ENCODE peak calls at places on chromosome 17, in nine cellular contexts. E is IMR-90, G is stomach, J is tibial artery, S is uterus, I is fibroblast of pulmonary artery, O is coronary artery, A is breast epithelium, R is endothelial cell of umbilical vein. N is an unnamed sample.

GRCh38 chr17:66542967-66543525 is 240.6 kb downstream of the PRKCA start:
- DNase-seq in E (peak), G (no peak), J (no peak), S (no peak), I (peak), O (no peak), A (no peak), R (peak), N (peak)

GRCh38 chr17:60351012-60351695 is 40.8 kb downstream of the USP32 start:
- DNase-seq in E (no peak), G (no peak), J (no peak), S (no peak), I (no peak), O (no peak), A (no peak), R (no peak), N (no peak)

GRCh38 chr17:1709403-1709891 is 730 bp downstream of the TLCD2 start:
- DNase-seq in E (no peak), G (no peak), J (no peak), S (peak), I (no peak), O (no peak), A (no peak), R (no peak), N (no peak)

GRCh38 chr17:77824780-77825280 is 133.7 kb upstream of the TNRC6C start:
- DNase-seq in E (no peak), G (no peak), J (no peak), S (no peak), I (no peak), O (no peak), A (no peak), R (no peak), N (no peak)

GRCh38 chr17:78904371-78904770 is 1.4 kb upstream of the CEP295NL start:
- DNase-seq in E (no peak), G (no peak), J (no peak), S (no peak), I (no peak), O (no peak), A (no peak), R (no peak), N (no peak)

GRCh38 chr17:2264023-2264860 is 39.3 kb downstream of the SMG6 start:
- DNase-seq in E (peak), G (no peak), J (no peak), S (peak), I (peak), O (no peak), A (no peak), R (peak), N (peak)

GRCh38 chr17:83202002-83203000 is 122.9 kb downstream of the METRNL start:
- DNase-seq in E (no peak), G (peak), J (peak), S (no peak), I (no peak), O (no peak), A (no peak), R (no peak), N (no peak)

GRCh38 chr17:10579270-10579669 is 29.8 kb upstream of the MYH2 start:
- DNase-seq in E (no peak), G (no peak), J (no peak), S (no peak), I (no peak), O (no peak), A (no peak), R (no peak), N (no peak)

GRCh38 chr17:53253956-53254597 is 568.6 kb upstream of the KIF2B start:
- DNase-seq in E (no peak), G (no peak), J (no peak), S (no peak), I (no peak), O (no peak), A (no peak), R (no peak), N (no peak)

GRCh38 chr17:74864866-74865395 is 5.2 kb upstream of the GRIN2C start:
- DNase-seq in E (peak), G (peak), J (peak), S (peak), I (peak), O (no peak), A (peak), R (peak), N (peak)

GRCh38 chr17:79018045-79018695 is 5.8 kb upstream of the C1QTNF1 start:
- DNase-seq in E (no peak), G (no peak), J (no peak), S (no peak), I (peak), O (peak), A (no peak), R (no peak), N (peak)

GRCh38 chr17:69404398-69404797 is 10.1 kb upstream of the MAP2K6 start:
- DNase-seq in E (peak), G (no peak), J (no peak), S (no peak), I (no peak), O (no peak), A (no peak), R (no peak), N (no peak)

GRCh38 chr17:17999364-18000007 is 26.8 kb downstream of the DRC3 start:
- DNase-seq in E (peak), G (no peak), J (no peak), S (no peak), I (no peak), O (no peak), A (no peak), R (peak), N (no peak)

GRCh38 chr17:44214896-44215295 is 4.6 kb downstream of the UBTF start:
- DNase-seq in E (no peak), G (no peak), J (no peak), S (no peak), I (no peak), O (no peak), A (no peak), R (no peak), N (no peak)

GRCh38 chr17:65455972-65456343 is 105.5 kb downstream of the AXIN2 start:
- DNase-seq in E (peak), G (no peak), J (no peak), S (peak), I (peak), O (no peak), A (no peak), R (peak), N (peak)

GRCh38 chr17:17774009-17774881 is 62.5 kb downstream of the SREBF1 start:
- DNase-seq in E (peak), G (peak), J (no peak), S (peak), I (peak), O (no peak), A (peak), R (peak), N (peak)

GRCh38 chr17:44331249-44331760 is 6.7 kb upstream of the SLC25A39 start:
- DNase-seq in E (peak), G (peak), J (peak), S (peak), I (peak), O (no peak), A (no peak), R (peak), N (peak)

GRCh38 chr17:78345791-78346494 is 13.9 kb downstream of the SOCS3 start:
- DNase-seq in E (no peak), G (no peak), J (no peak), S (no peak), I (no peak), O (no peak), A (no peak), R (no peak), N (no peak)

GRCh38 chr17:14737984-14738651 is 437.2 kb downstream of the HS3ST3B1 start:
- DNase-seq in E (peak), G (peak), J (peak), S (no peak), I (peak), O (peak), A (peak), R (no peak), N (peak)

GRCh38 chr17:44995602-44996001 is 27.5 kb upstream of the C1QL1 start:
- DNase-seq in E (no peak), G (no peak), J (no peak), S (no peak), I (no peak), O (no peak), A (no peak), R (no peak), N (no peak)

GRCh38 chr17:29242051-29242450 is 4.6 kb upstream of the CRYBA1 start:
- DNase-seq in E (no peak), G (no peak), J (no peak), S (no peak), I (no peak), O (no peak), A (no peak), R (no peak), N (no peak)

GRCh38 chr17:29245401-29245800 is 1.3 kb upstream of the CRYBA1 start:
- DNase-seq in E (no peak), G (no peak), J (no peak), S (no peak), I (no peak), O (no peak), A (no peak), R (no peak), N (no peak)

GRCh38 chr17:29242790-29243189 is 3.9 kb upstream of the CRYBA1 start:
- DNase-seq in E (no peak), G (no peak), J (no peak), S (no peak), I (no peak), O (no peak), A (no peak), R (no peak), N (no peak)

GRCh38 chr17:29241015-29241963 is 5.4 kb upstream of the CRYBA1 start:
- DNase-seq in E (peak), G (no peak), J (peak), S (no peak), I (peak), O (no peak), A (no peak), R (peak), N (peak)

DNA sequence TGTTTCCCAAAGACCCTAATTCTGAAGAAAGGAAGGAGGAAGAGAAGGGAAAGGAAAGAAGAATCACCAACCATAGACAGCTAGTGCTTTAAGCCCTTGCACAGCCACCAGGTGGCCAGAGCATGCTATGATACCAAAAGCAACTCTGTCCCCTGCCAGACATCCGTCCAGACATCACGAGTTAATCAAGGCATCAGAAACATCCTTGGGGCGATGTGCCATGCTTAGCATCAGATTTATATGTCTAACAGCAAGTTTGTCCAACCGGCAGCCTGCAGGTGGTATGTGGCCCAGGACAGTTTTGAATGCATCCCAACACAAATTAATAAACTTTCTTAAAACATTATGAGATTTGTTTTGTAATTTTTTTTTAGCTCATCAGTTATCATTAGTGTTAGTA is 2.9 kb upstream of the CRYBA1 start:
- DNase-seq in E (peak), G (no peak), J (no peak), S (no peak), I (peak), O (no peak), A (no peak), R (no peak), N (no peak)
- TF ChIP-seq CTCF in E (peak), G (no peak), J (no peak), S (no peak), I (peak), O (no peak), A (no peak), R (peak), N (peak)

DNA sequence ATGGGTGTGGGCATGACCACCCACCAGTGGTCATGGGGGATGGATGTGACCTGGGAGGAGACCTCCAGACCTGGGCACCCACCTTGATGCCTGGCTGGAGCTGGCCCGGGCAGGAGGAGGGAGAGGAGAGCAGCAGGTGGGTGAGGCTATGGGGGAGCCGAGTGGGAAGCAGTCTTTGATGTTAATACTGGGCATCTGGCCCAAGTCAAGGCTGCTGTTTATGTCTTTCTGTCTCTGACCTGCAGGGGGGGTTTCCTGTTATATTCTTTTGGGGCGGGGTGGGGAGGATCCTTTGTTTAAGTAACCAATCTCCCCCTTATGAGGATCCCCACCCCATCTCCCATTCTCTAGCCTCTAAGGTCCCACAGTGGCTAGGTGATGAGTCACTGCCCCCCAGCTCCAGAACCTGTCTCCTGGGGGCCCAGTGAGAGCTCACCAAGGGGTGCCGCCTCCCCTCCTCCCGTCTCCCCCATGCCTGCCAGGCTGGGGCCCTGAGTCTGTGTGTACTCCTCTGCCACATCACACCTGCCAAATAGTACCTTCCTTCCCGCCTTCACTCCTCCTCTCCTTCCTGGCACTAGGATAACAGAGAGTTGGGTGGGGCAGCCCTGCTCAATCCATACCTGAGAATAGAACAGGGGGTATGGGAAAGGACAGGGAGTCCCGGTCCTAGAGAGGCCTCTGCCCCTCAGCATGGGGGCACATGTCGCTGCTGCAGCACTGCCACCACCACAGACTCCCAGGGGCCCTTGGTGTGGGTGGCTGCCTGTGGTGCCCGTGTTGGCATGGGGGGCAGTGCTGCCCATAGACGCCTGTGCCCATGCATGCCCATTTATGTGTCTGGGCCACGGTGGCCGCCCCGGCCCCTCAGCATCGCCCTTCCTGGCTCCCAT is 7.2 kb downstream of the THRA start:
- DNase-seq in E (peak), G (peak), J (no peak), S (peak), I (peak), O (peak), A (no peak), R (peak), N (peak)
- H3K4me3 ChIP-seq in E (no peak), G (peak), J (peak), S (peak), I (no peak), O (peak), A (peak), R (no peak), N (no peak)

DNA sequence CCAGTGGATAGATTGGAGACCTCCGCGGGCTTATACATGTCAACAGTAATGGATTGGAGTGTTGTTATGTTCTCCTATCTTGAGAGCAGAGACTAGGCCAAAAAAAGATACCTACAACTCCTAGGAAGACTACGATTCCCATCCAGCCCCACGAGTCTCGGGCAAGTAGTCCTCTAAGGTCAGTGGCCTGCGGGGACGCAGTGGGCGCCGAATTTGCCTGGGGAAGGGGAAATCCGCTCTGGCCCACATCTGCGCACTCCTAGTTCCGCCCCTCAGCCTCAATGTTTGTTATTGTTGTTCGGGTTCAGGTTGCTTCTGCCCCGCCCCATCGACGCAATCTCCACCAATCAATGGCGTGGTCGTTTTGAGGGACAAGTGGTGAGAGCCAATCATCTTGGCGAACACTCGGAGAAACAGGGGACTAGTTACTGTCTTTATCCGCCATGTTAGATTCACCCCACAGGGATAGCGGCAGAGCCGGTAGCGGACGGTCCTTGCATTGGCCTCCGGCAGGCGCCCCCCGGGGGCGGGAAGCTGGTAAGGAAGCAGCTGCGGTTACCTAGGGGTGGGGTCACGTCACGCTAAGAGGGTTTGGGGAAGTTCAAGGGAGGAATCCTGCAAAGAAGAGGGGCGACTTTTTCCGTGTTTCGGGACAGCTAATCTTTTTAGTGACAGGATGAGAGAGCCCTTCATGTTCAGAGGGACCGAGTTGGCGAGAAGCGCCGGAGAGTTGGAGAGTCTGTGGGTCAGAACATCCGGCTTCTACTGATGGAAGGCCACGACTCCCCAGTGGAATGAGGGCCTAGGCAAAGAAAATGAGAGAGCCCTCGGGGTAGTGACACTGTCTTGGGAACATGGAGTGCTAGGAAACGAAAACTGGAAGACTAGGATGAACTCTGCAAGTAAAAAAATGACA is at the start of gene NBR1:
- DNase-seq in E (peak), G (peak), J (peak), S (peak), I (peak), O (peak), A (peak), R (peak), N (peak)
- TF ChIP-seq CTCF in E (peak), G (no peak), J (peak), S (peak), I (peak), O (no peak), A (no peak), R (no peak), N (no peak)

GRCh38 chr17:7018331-7018964 is 4.4 kb upstream of the BCL6B start:
- DNase-seq in E (no peak), G (no peak), J (peak), S (peak), I (no peak), O (peak), A (no peak), R (no peak), N (no peak)
- H3K4me3 ChIP-seq in E (no peak), G (peak), J (peak), S (peak), I (no peak), O (peak), A (peak), R (no peak), N (peak)

N was measured in fibroblast of the aortic adventitia.